ENCODE peak calls at places on chromosomes 6 and 20, in nine cellular contexts. I is A549; L is AG09309; J is psoas muscle; P is NCI-H460; O is activated CD8-positive, alpha-beta memory T cell treated with anti-CD3 and anti-CD28 coated beads, Interleukin-2, amount 50 U/mL, for 4 hours; G is sigmoid colon; N is A673; A is fibroblast of pulmonary artery. W is an unnamed sample.

GRCh38 chr6:41823178-41823577 is 35.7 kb downstream of the TOMM6 start:
- DNase-seq in J (no peak), I (no peak), G (no peak), A (no peak), N (no peak), L (no peak), P (no peak), O (no peak), W (no peak)

GRCh38 chr6:157258878-157259277 is 64.4 kb downstream of the TMEM242 start:
- DNase-seq in G (no peak), O (no peak), P (no peak), N (no peak), L (no peak), A (no peak), J (no peak), I (no peak), W (no peak)

GRCh38 chr20:62825288-62825993 is 8.6 kb downstream of the COL9A3 start:
- DNase-seq in O (no peak), J (no peak), G (no peak), N (no peak), P (no peak), A (no peak), I (no peak), L (no peak), W (no peak)

GRCh38 chr6:12958052-12958706 is 241.6 kb downstream of the PHACTR1 start:
- DNase-seq in L (no peak), O (no peak), J (no peak), G (no peak), A (peak), I (no peak), N (no peak), P (no peak), W (no peak)

GRCh38 chr6:139371421-139372253 is 2.8 kb downstream of the CITED2 start:
- DNase-seq in J (no peak), G (no peak), O (no peak), N (peak), I (no peak), L (no peak), P (no peak), A (peak), W (no peak)

GRCh38 chr6:93468291-93468690 is 48.9 kb upstream of the EPHA7 start:
- DNase-seq in P (no peak), G (no peak), J (no peak), A (peak), I (no peak), O (no peak), L (no peak), N (peak), W (no peak)

GRCh38 chr20:53935353-53936084 is 134.9 kb downstream of the BCAS1 start:
- DNase-seq in I (no peak), L (no peak), P (no peak), O (no peak), A (no peak), J (no peak), G (no peak), N (no peak), W (no peak)

GRCh38 chr20:48635361-48635760 is 192.4 kb downstream of the PREX1 start:
- DNase-seq in I (no peak), L (no peak), J (no peak), A (no peak), N (no peak), P (no peak), G (no peak), O (no peak), W (no peak)

GRCh38 chr6:138482816-138483215 is 16.5 kb downstream of the NHSL1 start:
- DNase-seq in O (no peak), J (no peak), G (no peak), P (no peak), A (no peak), L (no peak), N (no peak), I (no peak), W (no peak)

GRCh38 chr6:25359191-25359861 is 80.2 kb downstream of the CARMIL1 start:
- DNase-seq in A (peak), G (peak), O (no peak), I (no peak), J (peak), N (peak), L (peak), P (no peak), W (peak)

GRCh38 chr20:19497064-19497463 is 261.0 kb upstream of the RIN2 start:
- DNase-seq in J (no peak), A (peak), P (no peak), O (no peak), L (peak), N (no peak), G (no peak), I (no peak), W (no peak)

GRCh38 chr6:45212976-45213375 is 115.2 kb upstream of the RUNX2 start:
- DNase-seq in I (no peak), J (no peak), L (no peak), A (peak), P (no peak), O (no peak), G (no peak), N (peak), W (no peak)

GRCh38 chr6:32046450-32047083 is 8.4 kb downstream of the CYP21A2 start:
- DNase-seq in G (peak), O (no peak), P (peak), L (no peak), I (no peak), J (peak), N (peak), A (peak), W (no peak)

GRCh38 chr6:68652117-68652536 is 17.0 kb downstream of the ADGRB3 start:
- DNase-seq in P (peak), I (no peak), O (no peak), L (no peak), G (no peak), A (no peak), N (no peak), J (no peak), W (no peak)

GRCh38 chr6:29236634-29237033 is 64.9 kb upstream of the OR14J1 start:
- DNase-seq in A (no peak), N (no peak), O (no peak), I (no peak), J (no peak), P (no peak), L (no peak), G (no peak), W (no peak)

GRCh38 chr20:8856668-8857067 is 212.2 kb upstream of the PLCB4 start:
- DNase-seq in G (no peak), L (no peak), I (no peak), P (no peak), N (no peak), J (no peak), O (no peak), A (no peak), W (no peak)

GRCh38 chr20:51734876-51735499 is 33.2 kb downstream of the ATP9A start:
- DNase-seq in A (no peak), I (no peak), N (no peak), J (no peak), P (no peak), L (no peak), G (no peak), O (no peak), W (no peak)

GRCh38 chr6:137657351-137657911 is 163.2 kb upstream of the OLIG3 start:
- DNase-seq in O (no peak), I (no peak), L (no peak), A (no peak), P (no peak), N (no peak), G (no peak), J (no peak), W (no peak)

GRCh38 chr20:47274449-47275108 is 81.9 kb downstream of the ZMYND8 start:
- DNase-seq in L (peak), A (peak), J (no peak), G (peak), N (peak), O (no peak), P (peak), I (peak), W (no peak)

GRCh38 chr6:130377371-130377770 is 11.6 kb downstream of the TMEM200A start:
- DNase-seq in I (no peak), A (no peak), O (no peak), J (no peak), P (no peak), G (no peak), L (no peak), N (no peak), W (no peak)